ENCODE peak calls at places on chromosome 18, in nine cellular contexts. One of them, this sample, is unnamed.

GRCh38 chr18:36374262-36374661 is 76.7 kb downstream of the FHOD3 start:
- DNase-seq in HTR-8/SVneo: no peak
- DNase-seq in anterior cingulate cortex: no peak
- DNase-seq in activated gamma-delta T cell treated with Interleukin-2 at 50 U/mL for 16 hours: no peak
- DNase-seq in aorta: no peak
- DNase-seq in stimulated activated CD8-positive, alpha-beta memory T cell treated with anti-CD3 and anti-CD28 coated beads, Interleukin-15, amount 100 ng/mL, for 48 hours: no peak
- DNase-seq in mammary epithelial cell: no peak
- DNase-seq in activated T-cell treated with anti-CD3 and anti-CD28 coated beads, Interleukin-2, amount 50 U/mL, for 1 hour: no peak
- DNase-seq in brain pericyte: no peak
- DNase-seq in this sample: no peak

GRCh38 chr18:45403341-45404049 is 211.8 kb upstream of the SLC14A2 start:
- DNase-seq in HTR-8/SVneo: no peak
- DNase-seq in anterior cingulate cortex: no peak
- DNase-seq in activated gamma-delta T cell treated with Interleukin-2 at 50 U/mL for 16 hours: no peak
- DNase-seq in aorta: no peak
- DNase-seq in stimulated activated CD8-positive, alpha-beta memory T cell treated with anti-CD3 and anti-CD28 coated beads, Interleukin-15, amount 100 ng/mL, for 48 hours: no peak
- DNase-seq in mammary epithelial cell: peak
- DNase-seq in activated T-cell treated with anti-CD3 and anti-CD28 coated beads, Interleukin-2, amount 50 U/mL, for 1 hour: no peak
- DNase-seq in brain pericyte: no peak
- DNase-seq in this sample: no peak

GRCh38 chr18:8554354-8554753 is 54.9 kb upstream of the RAB12 start:
- DNase-seq in HTR-8/SVneo: no peak
- DNase-seq in anterior cingulate cortex: no peak
- DNase-seq in activated gamma-delta T cell treated with Interleukin-2 at 50 U/mL for 16 hours: no peak
- DNase-seq in aorta: no peak
- DNase-seq in stimulated activated CD8-positive, alpha-beta memory T cell treated with anti-CD3 and anti-CD28 coated beads, Interleukin-15, amount 100 ng/mL, for 48 hours: no peak
- DNase-seq in mammary epithelial cell: no peak
- DNase-seq in activated T-cell treated with anti-CD3 and anti-CD28 coated beads, Interleukin-2, amount 50 U/mL, for 1 hour: no peak
- DNase-seq in brain pericyte: no peak
- DNase-seq in this sample: no peak

GRCh38 chr18:13294309-13294708 is 75.7 kb downstream of the LDLRAD4 start:
- DNase-seq in HTR-8/SVneo: no peak
- DNase-seq in anterior cingulate cortex: no peak
- DNase-seq in activated gamma-delta T cell treated with Interleukin-2 at 50 U/mL for 16 hours: no peak
- DNase-seq in aorta: no peak
- DNase-seq in stimulated activated CD8-positive, alpha-beta memory T cell treated with anti-CD3 and anti-CD28 coated beads, Interleukin-15, amount 100 ng/mL, for 48 hours: no peak
- DNase-seq in mammary epithelial cell: no peak
- DNase-seq in activated T-cell treated with anti-CD3 and anti-CD28 coated beads, Interleukin-2, amount 50 U/mL, for 1 hour: no peak
- DNase-seq in brain pericyte: no peak
- DNase-seq in this sample: no peak

GRCh38 chr18:22606563-22607283 is 189.0 kb upstream of the CTAGE1 start:
- DNase-seq in HTR-8/SVneo: no peak
- DNase-seq in anterior cingulate cortex: no peak
- DNase-seq in activated gamma-delta T cell treated with Interleukin-2 at 50 U/mL for 16 hours: no peak
- DNase-seq in aorta: peak
- DNase-seq in stimulated activated CD8-positive, alpha-beta memory T cell treated with anti-CD3 and anti-CD28 coated beads, Interleukin-15, amount 100 ng/mL, for 48 hours: no peak
- DNase-seq in mammary epithelial cell: no peak
- DNase-seq in activated T-cell treated with anti-CD3 and anti-CD28 coated beads, Interleukin-2, amount 50 U/mL, for 1 hour: no peak
- DNase-seq in brain pericyte: no peak
- DNase-seq in this sample: no peak

GRCh38 chr18:13290856-13291271 is 72.3 kb downstream of the LDLRAD4 start:
- DNase-seq in HTR-8/SVneo: no peak
- DNase-seq in anterior cingulate cortex: no peak
- DNase-seq in activated gamma-delta T cell treated with Interleukin-2 at 50 U/mL for 16 hours: no peak
- DNase-seq in aorta: no peak
- DNase-seq in stimulated activated CD8-positive, alpha-beta memory T cell treated with anti-CD3 and anti-CD28 coated beads, Interleukin-15, amount 100 ng/mL, for 48 hours: no peak
- DNase-seq in mammary epithelial cell: no peak
- DNase-seq in activated T-cell treated with anti-CD3 and anti-CD28 coated beads, Interleukin-2, amount 50 U/mL, for 1 hour: no peak
- DNase-seq in brain pericyte: no peak
- DNase-seq in this sample: no peak

GRCh38 chr18:57953883-57954282 is 90.1 kb upstream of the NEDD4L start:
- DNase-seq in HTR-8/SVneo: no peak
- DNase-seq in anterior cingulate cortex: no peak
- DNase-seq in activated gamma-delta T cell treated with Interleukin-2 at 50 U/mL for 16 hours: no peak
- DNase-seq in aorta: no peak
- DNase-seq in stimulated activated CD8-positive, alpha-beta memory T cell treated with anti-CD3 and anti-CD28 coated beads, Interleukin-15, amount 100 ng/mL, for 48 hours: no peak
- DNase-seq in mammary epithelial cell: no peak
- DNase-seq in activated T-cell treated with anti-CD3 and anti-CD28 coated beads, Interleukin-2, amount 50 U/mL, for 1 hour: no peak
- DNase-seq in brain pericyte: no peak
- DNase-seq in this sample: no peak

GRCh38 chr18:74286106-74286856 is 5.5 kb downstream of the CYB5A start:
- DNase-seq in HTR-8/SVneo: no peak
- DNase-seq in anterior cingulate cortex: no peak
- DNase-seq in activated gamma-delta T cell treated with Interleukin-2 at 50 U/mL for 16 hours: no peak
- DNase-seq in aorta: no peak
- DNase-seq in stimulated activated CD8-positive, alpha-beta memory T cell treated with anti-CD3 and anti-CD28 coated beads, Interleukin-15, amount 100 ng/mL, for 48 hours: no peak
- DNase-seq in mammary epithelial cell: no peak
- DNase-seq in activated T-cell treated with anti-CD3 and anti-CD28 coated beads, Interleukin-2, amount 50 U/mL, for 1 hour: no peak
- DNase-seq in brain pericyte: no peak
- DNase-seq in this sample: no peak

GRCh38 chr18:26383454-26384270 is 157.4 kb downstream of the TAF4B start:
- DNase-seq in HTR-8/SVneo: peak
- DNase-seq in anterior cingulate cortex: no peak
- DNase-seq in activated gamma-delta T cell treated with Interleukin-2 at 50 U/mL for 16 hours: no peak
- DNase-seq in aorta: no peak
- DNase-seq in stimulated activated CD8-positive, alpha-beta memory T cell treated with anti-CD3 and anti-CD28 coated beads, Interleukin-15, amount 100 ng/mL, for 48 hours: no peak
- DNase-seq in mammary epithelial cell: peak
- DNase-seq in activated T-cell treated with anti-CD3 and anti-CD28 coated beads, Interleukin-2, amount 50 U/mL, for 1 hour: no peak
- DNase-seq in brain pericyte: no peak
- DNase-seq in this sample: peak

GRCh38 chr18:49690307-49690706 is 123.0 kb downstream of the ACAA2 start:
- DNase-seq in HTR-8/SVneo: peak
- DNase-seq in anterior cingulate cortex: no peak
- DNase-seq in activated gamma-delta T cell treated with Interleukin-2 at 50 U/mL for 16 hours: no peak
- DNase-seq in aorta: no peak
- DNase-seq in stimulated activated CD8-positive, alpha-beta memory T cell treated with anti-CD3 and anti-CD28 coated beads, Interleukin-15, amount 100 ng/mL, for 48 hours: no peak
- DNase-seq in mammary epithelial cell: peak
- DNase-seq in activated T-cell treated with anti-CD3 and anti-CD28 coated beads, Interleukin-2, amount 50 U/mL, for 1 hour: no peak
- DNase-seq in brain pericyte: peak
- DNase-seq in this sample: peak

GRCh38 chr18:26621161-26622026 is 73.0 kb upstream of the KCTD1 start:
- DNase-seq in HTR-8/SVneo: no peak
- DNase-seq in anterior cingulate cortex: peak
- DNase-seq in activated gamma-delta T cell treated with Interleukin-2 at 50 U/mL for 16 hours: no peak
- DNase-seq in aorta: no peak
- DNase-seq in stimulated activated CD8-positive, alpha-beta memory T cell treated with anti-CD3 and anti-CD28 coated beads, Interleukin-15, amount 100 ng/mL, for 48 hours: no peak
- DNase-seq in mammary epithelial cell: peak
- DNase-seq in activated T-cell treated with anti-CD3 and anti-CD28 coated beads, Interleukin-2, amount 50 U/mL, for 1 hour: no peak
- DNase-seq in brain pericyte: no peak
- DNase-seq in this sample: no peak